ENCODE peak calls at places on chromosome 21, in five cellular contexts. C is cardiac muscle cell, K is T-helper 2 cell, E is astrocyte of the spinal cord, X is T-helper 17 cell. G is an unnamed sample.

GRCh38 chr21:33901421-33902288 is 13.9 kb downstream of the ATP5PO start:
- DNase-seq in X (no peak), C (peak), E (peak), K (no peak), G (peak)

GRCh38 chr21:37245151-37245550 is 22.0 kb downstream of the VPS26C start:
- DNase-seq in E (no peak), X (no peak), K (no peak), C (peak), G (no peak)

GRCh38 chr21:32302560-32302959 is 3.9 kb downstream of the MRAP start:
- DNase-seq in X (no peak), K (no peak), C (no peak), E (no peak), G (no peak)

GRCh38 chr21:34311561-34312330 is 52.1 kb upstream of the KCNE2 start:
- DNase-seq in X (no peak), E (no peak), C (no peak), K (no peak), G (no peak)

GRCh38 chr21:42833439-42833815 is 45.9 kb downstream of the WDR4 start:
- DNase-seq in C (peak), X (peak), E (no peak), K (peak), G (peak)

GRCh38 chr21:16187603-16188002 is 457.8 kb downstream of the USP25 start:
- DNase-seq in X (no peak), K (no peak), C (no peak), E (no peak), G (no peak)

GRCh38 chr21:45262616-45263015 is 25.1 kb downstream of the POFUT2 start:
- DNase-seq in K (no peak), E (no peak), X (no peak), C (no peak), G (peak)

GRCh38 chr21:37367758-37368535 is 1.4 kb downstream of the DYRK1A start:
- DNase-seq in C (peak), K (no peak), X (peak), E (peak), G (peak)

GRCh38 chr21:33152228-33153130 is 77.3 kb upstream of the IFNAR2 start:
- DNase-seq in E (no peak), X (no peak), C (no peak), K (no peak), G (no peak)

GRCh38 chr21:36239585-36239984 is 80.4 kb upstream of the MORC3 start:
- DNase-seq in C (no peak), X (no peak), E (no peak), K (no peak), G (no peak)

GRCh38 chr21:45420623-45421041 is 15.7 kb downstream of the COL18A1 start:
- DNase-seq in C (peak), K (no peak), E (no peak), X (no peak), G (no peak)

GRCh38 chr21:44800103-44800502 is 1.5 kb downstream of the UBE2G2 start:
- DNase-seq in E (peak), K (no peak), C (peak), X (no peak), G (peak)

GRCh38 chr21:38797470-38797869 is 8.3 kb upstream of the ETS2 start:
- DNase-seq in X (no peak), C (peak), K (no peak), E (no peak), G (no peak)

GRCh38 chr21:38989745-38990423 is 184.2 kb downstream of the ETS2 start:
- DNase-seq in E (peak), K (no peak), X (no peak), C (peak), G (peak)

GRCh38 chr21:44998621-44999427 is 59.0 kb downstream of the SLX9 start:
- DNase-seq in K (no peak), E (no peak), X (no peak), C (no peak), G (no peak)

GRCh38 chr21:34882719-34883131 is 166.4 kb downstream of the RUNX1 start:
- DNase-seq in K (no peak), C (no peak), X (no peak), E (peak), G (peak)

GRCh38 chr21:34521561-34521960 is 9.6 kb upstream of the KCNE1 start:
- DNase-seq in K (no peak), X (no peak), C (no peak), E (no peak), G (no peak)

GRCh38 chr21:45366931-45367401 is 38.0 kb upstream of the COL18A1 start:
- DNase-seq in X (no peak), K (no peak), E (peak), C (no peak), G (peak)

GRCh38 chr21:26637346-26637745 is 64.3 kb upstream of the CYYR1 start:
- DNase-seq in E (no peak), X (no peak), K (no peak), C (no peak), G (no peak)

GRCh38 chr21:31744162-31744800 is 12.4 kb upstream of the SCAF4 start:
- DNase-seq in E (no peak), K (no peak), X (no peak), C (no peak), G (no peak)

GRCh38 chr21:45148316-45149000 is 74.1 kb downstream of the ADARB1 start:
- DNase-seq in C (no peak), K (no peak), E (no peak), X (no peak), G (no peak)

GRCh38 chr21:35026617-35027557 is 22.2 kb downstream of the RUNX1 start:
- DNase-seq in K (peak), C (peak), X (peak), E (peak), G (peak)

GRCh38 chr21:46111857-46112730 is 14.2 kb downstream of the COL6A2 start:
- DNase-seq in K (no peak), E (no peak), X (no peak), C (no peak), G (no peak)

GRCh38 chr21:42456457-42456856 is 39.6 kb downstream of the RSPH1 start:
- DNase-seq in X (no peak), C (no peak), K (no peak), E (peak), G (no peak)

GRCh38 chr21:32143222-32143939 is 135.5 kb downstream of the MIS18A start:
- DNase-seq in E (peak), K (no peak), X (no peak), C (no peak), G (no peak)

GRCh38 chr21:34781508-34781907 is 112.7 kb downstream of the CLIC6 start:
- DNase-seq in C (no peak), X (no peak), K (no peak), E (no peak), G (no peak)

GRCh38 chr21:36516271-36516670 is 36.3 kb upstream of the CLDN14 start:
- DNase-seq in C (no peak), E (no peak), K (no peak), X (no peak), G (no peak)

GRCh38 chr21:23853796-23854379 is 1753.4 kb downstream of the MRPL39 start:
- DNase-seq in K (no peak), E (peak), C (peak), X (no peak), G (no peak)

GRCh38 chr21:36747815-36748381 is 49.0 kb downstream of the SIM2 start:
- DNase-seq in X (no peak), C (peak), K (no peak), E (no peak), G (peak)

GRCh38 chr21:25459365-25459764 is 147.9 kb downstream of the MRPL39 start:
- DNase-seq in X (no peak), E (no peak), C (no peak), K (no peak), G (no peak)

G was measured in dermis blood vessel endothelial cell.